ENCODE peak calls at places on chromosomes 16 and 17, in four cellular contexts. N is A549, P is WTC11, U is K562. G is an unnamed sample.

GRCh38 chr17:70208080-70208794 is 38.9 kb downstream of the KCNJ2 start:
- DNase-seq in N (no peak), P (no peak), U (no peak), G (no peak)

GRCh38 chr16:89077076-89077475 is 16.6 kb upstream of the ACSF3 start:
- DNase-seq in N (no peak), P (no peak), U (no peak), G (no peak)

GRCh38 chr17:17114592-17115225 is 72.5 kb downstream of the MPRIP start:
- DNase-seq in N (no peak), P (no peak), U (no peak), G (no peak)

GRCh38 chr17:78671607-78672404 is 94.6 kb upstream of the DNAH17 start:
- DNase-seq in N (no peak), P (no peak), U (no peak), G (no peak)

GRCh38 chr17:78130080-78130438 is 512 bp upstream of the TMC8 start:
- DNase-seq in N (no peak), P (no peak), U (peak), G (no peak)

GRCh38 chr16:30893082-30893743 is 664 bp downstream of the BCL7C start:
- DNase-seq in N (no peak), P (peak), U (peak), G (no peak)

GRCh38 chr17:30372755-30373154 is 6.0 kb upstream of the CPD start:
- DNase-seq in N (peak), P (no peak), U (no peak), G (no peak)

GRCh38 chr17:49260922-49261291 is 30.3 kb upstream of the PHOSPHO1 start:
- DNase-seq in N (no peak), P (no peak), U (no peak), G (no peak)

GRCh38 chr17:72726936-72727335 is 365.6 kb downstream of the SLC39A11 start:
- DNase-seq in N (no peak), P (no peak), U (no peak), G (no peak)

GRCh38 chr17:1996243-1997145 is 28.6 kb downstream of the RTN4RL1 start:
- DNase-seq in N (no peak), P (no peak), U (no peak), G (no peak)

GRCh38 chr16:9957002-9957401 is 225.2 kb downstream of the GRIN2A start:
- DNase-seq in N (no peak), P (no peak), U (no peak), G (no peak)

GRCh38 chr17:64496348-64496785 is 487 bp downstream of the POLG2 start:
- DNase-seq in N (no peak), P (no peak), U (no peak), G (peak)

GRCh38 chr16:69309316-69309715 is 1.8 kb upstream of the VPS4A start:
- DNase-seq in N (no peak), P (no peak), U (no peak), G (peak)

GRCh38 chr17:40978752-40979151 is 5.4 kb downstream of the KRT40 start:
- DNase-seq in N (no peak), P (no peak), U (no peak), G (no peak)

GRCh38 chr17:66855204-66855603 is 20.3 kb downstream of the CACNG5 start:
- DNase-seq in N (no peak), P (peak), U (peak), G (no peak)

GRCh38 chr16:30488764-30489595 is 16.4 kb downstream of the ITGAL start:
- DNase-seq in N (peak), P (peak), U (no peak), G (no peak)

GRCh38 chr16:5466551-5466950 is 369.0 kb upstream of the EEF2KMT start:
- DNase-seq in N (no peak), P (peak), U (no peak), G (no peak)

GRCh38 chr16:69482410-69482951 is 58.1 kb downstream of the CYB5B start:
- DNase-seq in N (no peak), P (no peak), U (no peak), G (peak)

GRCh38 chr17:73474370-73474988 is 162.7 kb upstream of the CDC42EP4 start:
- DNase-seq in N (peak), P (no peak), U (peak), G (peak)

GRCh38 chr17:50052822-50053653 is 2.9 kb upstream of the ITGA3 start:
- DNase-seq in N (peak), P (no peak), U (peak), G (peak)

GRCh38 chr17:19725486-19725885 is 9.1 kb upstream of the SLC47A2 start:
- DNase-seq in N (no peak), P (no peak), U (no peak), G (no peak)

GRCh38 chr17:30388321-30389179 is 9.8 kb downstream of the CPD start:
- DNase-seq in N (no peak), P (peak), U (no peak), G (no peak)

GRCh38 chr16:83912152-83912948 is 13.4 kb downstream of the MLYCD start:
- DNase-seq in N (no peak), P (no peak), U (no peak), G (no peak)

GRCh38 chr17:71735893-71736292 is 384.9 kb upstream of the SOX9 start:
- DNase-seq in N (no peak), P (no peak), U (no peak), G (no peak)

GRCh38 chr17:29625037-29625750 is 2.5 kb upstream of the CORO6 start:
- DNase-seq in N (peak), P (no peak), U (no peak), G (no peak)

GRCh38 chr17:7017827-7018200 is 5.0 kb upstream of the BCL6B start:
- DNase-seq in N (no peak), P (no peak), U (no peak), G (no peak)

GRCh38 chr17:21530311-21530710 is 154.2 kb downstream of the KCNJ12 start:
- DNase-seq in N (no peak), P (no peak), U (no peak), G (no peak)

GRCh38 chr16:15494231-15494630 is 59.8 kb downstream of the BMERB1 start:
- DNase-seq in N (peak), P (no peak), U (peak), G (no peak)

GRCh38 chr16:81666102-81666501 is 113.0 kb upstream of the PLCG2 start:
- DNase-seq in N (no peak), P (no peak), U (no peak), G (no peak)

GRCh38 chr16:4864728-4865127 is 17.4 kb downstream of the UBN1 start:
- DNase-seq in N (no peak), P (no peak), U (no peak), G (no peak)

GRCh38 chr16:66619036-66619435 is 14.5 kb downstream of the CMTM3 start:
- DNase-seq in N (no peak), P (no peak), U (no peak), G (no peak)

GRCh38 chr16:66618588-66618987 is 14.1 kb downstream of the CMTM3 start:
- DNase-seq in N (peak), P (no peak), U (peak), G (peak)

GRCh38 chr16:66620419-66620775 is 15.9 kb downstream of the CMTM3 start:
- DNase-seq in N (no peak), P (no peak), U (no peak), G (no peak)

GRCh38 chr16:66617728-66618127 is 13.2 kb downstream of the CMTM3 start:
- DNase-seq in N (no peak), P (no peak), U (peak), G (no peak)

GRCh38 chr16:66619534-66620418 is 15.3 kb downstream of the CMTM3 start:
- DNase-seq in N (no peak), P (no peak), U (peak), G (no peak)
- TF ChIP-seq JUN in N (no peak), P (no peak), U (no peak), G (no peak)

DNA sequence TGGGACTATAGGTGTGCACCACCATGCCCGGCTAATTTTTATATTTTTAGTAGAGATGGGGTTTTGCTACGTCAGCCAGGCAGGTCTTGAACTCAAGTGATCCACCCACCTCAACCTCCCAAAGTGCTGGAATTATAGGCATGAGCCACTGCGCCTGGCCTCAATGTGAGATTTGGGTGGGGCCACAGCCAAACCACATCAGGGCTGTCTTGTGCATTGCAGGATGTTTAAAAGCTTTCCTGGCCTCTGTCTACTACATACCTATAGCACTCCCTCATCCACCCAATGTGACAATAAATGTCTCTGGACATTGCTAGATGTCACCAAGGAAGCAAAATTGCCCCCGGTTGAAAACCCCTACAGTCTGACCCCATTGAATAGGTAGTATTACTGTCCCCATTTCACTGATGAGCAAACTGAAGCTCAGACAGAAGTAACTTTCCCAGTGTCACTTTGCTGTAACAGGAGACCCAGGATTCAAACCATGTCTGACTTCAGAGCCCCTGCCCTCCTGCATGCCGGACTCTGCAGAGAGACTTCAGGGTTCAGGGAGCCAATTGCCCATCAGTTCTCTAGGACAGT is 3.6 kb upstream of the MAP3K14 start:
- DNase-seq in N (peak), P (no peak), U (no peak), G (no peak)
- TF ChIP-seq JUN in N (no peak), P (no peak), U (no peak), G (no peak)

GRCh38 chr17:55720917-55721836 is 1.5 kb downstream of the TMEM100 start:
- DNase-seq in N (no peak), P (no peak), U (no peak), G (no peak)
- TF ChIP-seq JUN in N (no peak), P (no peak), U (no peak), G (no peak)

DNA sequence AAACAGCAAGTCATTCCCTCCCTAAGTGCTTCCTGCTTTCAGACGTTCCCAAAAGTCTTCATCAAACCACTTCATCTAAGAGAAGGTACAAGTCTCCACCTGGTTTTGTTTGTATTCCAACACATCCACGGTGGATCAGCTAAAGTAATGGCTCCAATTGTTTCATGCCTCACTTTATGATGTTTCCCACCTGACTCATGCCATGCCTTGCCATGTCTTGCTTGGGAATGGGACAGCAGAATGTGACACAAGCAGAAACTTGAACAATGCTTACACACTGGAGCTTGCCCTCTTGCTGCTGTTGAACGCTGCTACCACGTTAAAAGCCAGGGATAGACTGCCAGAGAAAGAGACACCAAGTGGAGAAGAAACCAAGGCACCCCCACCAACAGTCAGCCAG is 43.8 kb downstream of the MYH10 start:
- DNase-seq in N (no peak), P (no peak), U (no peak), G (no peak)
- TF ChIP-seq JUN in N (no peak), P (no peak), U (no peak), G (no peak)

GRCh38 chr17:80175411-80175810 is 5.6 kb downstream of the CARD14 start:
- DNase-seq in N (peak), P (no peak), U (no peak), G (no peak)
- TF ChIP-seq JUN in N (no peak), P (no peak), U (no peak), G (no peak)

GRCh38 chr17:58205936-58206335 is 13.1 kb downstream of the MKS1 start:
- DNase-seq in N (no peak), P (no peak), U (no peak), G (no peak)

GRCh38 chr17:58208344-58208743 is 10.7 kb downstream of the MKS1 start:
- DNase-seq in N (no peak), P (no peak), U (no peak), G (no peak)

GRCh38 chr17:58204796-58205195 is 12.3 kb downstream of the EPX start:
- DNase-seq in N (no peak), P (no peak), U (peak), G (no peak)

GRCh38 chr17:58210922-58211321 is 8.1 kb downstream of the MKS1 start:
- DNase-seq in N (no peak), P (no peak), U (peak), G (no peak)

DNA sequence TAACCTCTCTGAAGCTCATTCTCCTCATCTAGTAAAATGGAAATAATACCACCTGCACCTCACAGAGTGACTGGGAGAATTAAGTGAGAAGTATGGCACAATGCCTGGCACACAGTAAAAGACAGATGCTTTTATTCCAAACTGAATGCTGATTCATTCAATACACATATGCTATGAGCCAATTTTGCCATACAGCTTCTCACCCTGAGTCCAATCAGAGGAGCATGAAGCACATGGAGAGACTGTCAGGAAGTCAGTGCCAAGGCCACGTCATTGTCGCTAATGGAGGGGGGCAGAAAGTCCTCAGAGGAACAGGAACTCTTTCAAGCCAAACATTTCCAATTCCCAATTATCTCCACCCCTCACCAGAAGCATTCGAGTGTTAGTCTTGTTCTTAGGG is 11.6 kb downstream of the MKS1 start:
- DNase-seq in N (no peak), P (no peak), U (no peak), G (no peak)
- TF ChIP-seq JUN in N (no peak), P (no peak), U (no peak), G (no peak)

DNA sequence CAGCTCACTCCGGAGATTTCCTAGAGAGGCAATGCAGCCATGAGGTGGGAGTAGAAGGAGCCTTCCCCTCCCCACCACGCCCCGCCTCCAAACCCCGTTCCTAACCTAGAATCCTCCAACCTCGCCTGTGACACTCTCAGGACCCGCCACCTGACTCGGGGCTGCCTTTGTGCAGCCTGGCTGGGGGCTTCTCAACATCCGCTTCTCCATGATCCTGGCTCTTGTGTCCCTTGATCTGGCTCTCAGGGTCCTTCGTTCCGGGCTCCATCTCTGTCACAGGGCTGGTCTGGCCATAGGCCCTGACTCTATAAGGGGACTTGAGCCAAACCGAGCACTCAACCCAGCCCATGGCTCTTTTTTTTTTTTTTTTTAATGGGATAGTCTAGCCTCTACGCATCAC is 24.3 kb downstream of the CDRT15 start:
- DNase-seq in N (no peak), P (no peak), U (no peak), G (no peak)
- TF ChIP-seq JUN in N (no peak), P (no peak), U (no peak), G (no peak)

DNA sequence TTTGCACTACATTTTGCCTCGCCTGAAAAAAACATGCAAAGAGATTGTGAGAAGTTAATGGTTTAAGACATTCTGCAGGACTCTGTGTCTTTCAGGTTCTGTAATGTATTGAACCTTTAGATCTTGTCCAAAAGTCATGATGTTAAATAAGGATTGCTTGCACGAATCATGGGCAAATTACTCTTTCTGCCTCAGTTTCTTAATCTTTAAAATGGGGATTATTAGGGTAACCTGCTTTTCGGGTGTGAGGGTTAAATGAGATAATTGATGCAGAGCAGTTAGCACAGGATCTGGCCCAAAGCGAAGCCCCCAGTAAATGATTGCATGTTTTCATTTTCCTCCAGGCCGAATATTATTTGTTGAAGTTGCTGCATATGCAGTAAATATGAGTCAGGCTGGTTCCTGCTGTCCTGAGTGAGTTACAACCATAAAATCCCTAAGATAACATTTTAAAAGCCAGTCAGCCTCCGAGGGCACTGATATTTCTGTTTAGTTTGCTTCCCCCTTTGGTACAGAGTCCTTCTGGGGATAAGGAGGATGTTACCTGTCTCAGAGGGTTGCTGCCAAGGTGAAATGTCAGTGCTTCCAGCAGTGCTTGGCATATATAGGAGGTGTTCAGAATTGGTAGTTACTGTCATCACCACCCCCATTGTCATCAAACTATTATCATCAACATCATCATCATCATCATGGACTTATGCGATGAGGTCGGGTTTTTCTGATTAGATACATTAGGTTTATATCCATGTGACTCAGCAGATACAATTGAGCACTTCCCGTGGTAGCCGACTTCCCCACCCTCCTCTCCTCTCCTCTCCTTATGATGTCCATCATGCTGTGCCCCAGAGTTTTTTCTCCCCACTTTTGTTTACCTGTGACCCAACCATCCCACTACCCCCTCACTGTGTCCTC is 20.6 kb upstream of the ARHGAP17 start:
- DNase-seq in N (no peak), P (no peak), U (no peak), G (no peak)
- TF ChIP-seq JUN in N (no peak), P (no peak), U (no peak), G (no peak)

GRCh38 chr16:27235055-27235937 is 32.0 kb downstream of the KDM8 start:
- DNase-seq in N (peak), P (peak), U (peak), G (peak)
- TF ChIP-seq JUN in N (no peak), P (no peak), U (peak), G (no peak)